ENCODE peak calls at places on chromosomes 11 and 22, in seven cellular contexts. A is fibroblast of lung; V is transverse colon; F is AG09309; O is M059J; I is stimulated activated CD8-positive, alpha-beta memory T cell treated with anti-CD3 and anti-CD28 coated beads, Interleukin-12 subunit alpha, Interleukin-12 subunit beta, amount 100 ng/mL, for 1 hour; W is PC-3. T is an unnamed sample.

GRCh38 chr22:21984793-21985192 is 2.2 kb upstream of the TOP3B start:
- DNase-seq in I (no peak), O (no peak), A (peak), V (no peak), F (no peak), W (peak), T (peak)

GRCh38 chr11:128590587-128590986 is 3.2 kb upstream of the ETS1 start:
- DNase-seq in I (no peak), A (no peak), O (no peak), F (no peak), V (no peak), W (no peak), T (no peak)

GRCh38 chr11:17351510-17352176 is at the start of gene NCR3LG1:
- DNase-seq in A (peak), F (no peak), V (peak), I (peak), W (no peak), O (peak), T (peak)

GRCh38 chr22:28077166-28077565 is 158.1 kb upstream of the PITPNB start:
- DNase-seq in A (no peak), I (no peak), V (no peak), W (no peak), F (no peak), O (no peak), T (no peak)

GRCh38 chr11:56841210-56841810 is 92.8 kb upstream of the OR9G4 start:
- DNase-seq in F (peak), O (peak), V (peak), A (peak), W (peak), I (no peak), T (peak)

GRCh38 chr22:38088723-38089473 is 4.9 kb upstream of the SLC16A8 start:
- DNase-seq in V (no peak), A (no peak), O (no peak), W (no peak), I (no peak), F (no peak), T (no peak)

GRCh38 chr11:12841946-12842630 is 167.0 kb upstream of the RASSF10 start:
- DNase-seq in O (peak), I (no peak), V (no peak), F (peak), W (peak), A (peak), T (no peak)

GRCh38 chr11:47514825-47515647 is 37.9 kb downstream of the CELF1 start:
- DNase-seq in F (peak), I (no peak), A (peak), O (peak), W (peak), V (no peak), T (no peak)

GRCh38 chr11:128463386-128463829 is 124.0 kb downstream of the ETS1 start:
- DNase-seq in A (peak), F (peak), W (no peak), V (no peak), I (no peak), O (peak), T (no peak)

GRCh38 chr11:76684470-76684869 is 13.9 kb upstream of the LRRC32 start:
- DNase-seq in W (no peak), V (no peak), A (no peak), F (no peak), I (no peak), O (no peak), T (no peak)

GRCh38 chr11:125457814-125458343 is 38.2 kb downstream of the FEZ1 start:
- DNase-seq in A (peak), O (peak), W (no peak), F (no peak), V (peak), I (no peak), T (no peak)

GRCh38 chr11:131217313-131218297 is 152.8 kb upstream of the NTM start:
- DNase-seq in V (no peak), I (no peak), O (peak), W (peak), A (peak), F (no peak), T (no peak)

T was measured in NCI-H1930.